ENCODE peak calls at places on chromosomes 2 and 18, in ten cellular contexts. K is omental fat pad; R is AG09319; D is naive thymus-derived CD8-positive, alpha-beta T cell; F is IMR-90; E is left lobe of liver; M is Daoy; V is stimulated activated CD4-positive, alpha-beta T cell treated with anti-CD3 and anti-CD28 coated beads, TNF-alpha, amount 100 ng/mL, for 48 hours; Y is chondrocyte; O is aorta. P is an unnamed sample.

GRCh38 chr2:9142551-9143263 is 63.9 kb upstream of the ASAP2 start:
- DNase-seq in F (peak; percentile 92), Y (peak; percentile 94), V (peak; percentile 78), K (peak; percentile 83), M (peak; percentile 91), D (peak; percentile 74), O (peak; percentile 97), R (peak; percentile 60), E (peak; percentile 81), P (peak; percentile 97)

GRCh38 chr2:155846249-155846648 is 486.3 kb downstream of the NR4A2 start:
- DNase-seq in E (no peak), F (no peak), Y (no peak), R (no peak), M (no peak), V (no peak), K (no peak), O (no peak), D (no peak), P (no peak)

GRCh38 chr2:163563336-163563735 is 172.5 kb downstream of the FIGN start:
- DNase-seq in F (no peak), K (no peak), O (no peak), D (no peak), Y (no peak), E (no peak), R (no peak), V (no peak), M (no peak), P (no peak)

GRCh38 chr2:11930211-11930761 is 183.9 kb downstream of the LPIN1 start:
- DNase-seq in Y (no peak), F (no peak), K (no peak), D (no peak), V (no peak), O (no peak), M (peak; percentile 7), E (no peak), R (no peak), P (no peak)

GRCh38 chr2:157480182-157480961 is 36.5 kb upstream of the CYTIP start:
- DNase-seq in Y (no peak), F (peak; percentile 24), V (no peak), M (no peak), R (peak; percentile 31), D (no peak), K (no peak), O (peak; percentile 80), E (peak; percentile 91), P (no peak)

GRCh38 chr2:152861349-152861942 is 143.0 kb downstream of the ARL6IP6 start:
- DNase-seq in D (no peak), O (no peak), R (no peak), V (peak; percentile 13), Y (no peak), K (no peak), M (peak; percentile 5), F (peak; percentile 12), E (peak; percentile 49), P (no peak)

GRCh38 chr2:240443891-240444301 is 8.4 kb downstream of the GPC1 start:
- DNase-seq in F (peak; percentile 12), E (no peak), Y (no peak), O (no peak), R (no peak), M (no peak), K (no peak), D (no peak), V (no peak), P (no peak)

GRCh38 chr2:100840519-100840918 is 20.6 kb downstream of the NPAS2 start:
- DNase-seq in M (no peak), D (no peak), F (no peak), Y (no peak), E (no peak), R (no peak), K (no peak), O (no peak), V (no peak), P (no peak)

GRCh38 chr2:193156480-193156879 is 961.7 kb upstream of the TMEFF2 start:
- DNase-seq in Y (no peak), K (no peak), M (no peak), O (no peak), V (no peak), E (no peak), F (no peak), R (no peak), D (no peak), P (no peak)

GRCh38 chr2:47339745-47340541 is 63.0 kb upstream of the MSH2 start:
- DNase-seq in K (no peak), M (peak; percentile 71), V (peak; percentile 10), O (no peak), E (no peak), R (no peak), F (peak; percentile 61), D (no peak), Y (no peak), P (no peak)

GRCh38 chr2:10900216-10901109 is 11.3 kb upstream of the KCNF1 start:
- DNase-seq in M (peak; percentile 34), V (no peak), D (no peak), K (no peak), R (no peak), E (no peak), Y (no peak), F (peak; percentile 10), O (no peak), P (no peak)

GRCh38 chr18:6728809-6729246 is 688 bp upstream of the ARHGAP28 start:
- DNase-seq in V (no peak), D (no peak), O (no peak), E (no peak), M (no peak), R (no peak), K (no peak), F (no peak), Y (no peak), P (no peak)

GRCh38 chr2:181738074-181738473 is 57.8 kb upstream of the NEUROD1 start:
- DNase-seq in M (peak; percentile 23), R (no peak), F (peak; percentile 28), Y (no peak), V (no peak), O (no peak), E (no peak), D (no peak), K (no peak), P (no peak)

GRCh38 chr2:2012505-2012904 is 268.2 kb upstream of the PXDN start:
- DNase-seq in O (no peak), V (no peak), E (peak; percentile 16), M (no peak), R (no peak), K (no peak), D (no peak), F (no peak), Y (no peak), P (peak; percentile 77)

GRCh38 chr2:152560163-152560562 is 157.1 kb downstream of the PRPF40A start:
- DNase-seq in E (no peak), K (no peak), R (no peak), Y (no peak), O (no peak), V (no peak), M (no peak), F (peak; percentile 77), D (no peak), P (no peak)

GRCh38 chr18:63131106-63131943 is 188.2 kb downstream of the BCL2 start:
- DNase-seq in M (peak; percentile 17), Y (no peak), O (no peak), V (no peak), D (peak; percentile 53), K (no peak), E (no peak), R (peak; percentile 25), F (peak; percentile 59), P (peak; percentile 54)

GRCh38 chr2:160650196-160651108 is 156.8 kb upstream of the RBMS1 start:
- DNase-seq in K (no peak), Y (no peak), D (no peak), R (no peak), F (no peak), E (no peak), O (no peak), M (no peak), V (no peak), P (no peak)

GRCh38 chr2:6780765-6781274 is 84.9 kb downstream of the CMPK2 start:
- DNase-seq in F (peak; percentile 24), K (no peak), O (no peak), E (no peak), V (no peak), R (peak; percentile 19), D (peak; percentile 2), Y (no peak), M (peak; percentile 13), P (no peak)

GRCh38 chr18:506264-506663 is 5.8 kb upstream of the COLEC12 start:
- DNase-seq in D (no peak), M (no peak), F (no peak), R (no peak), O (no peak), Y (no peak), K (no peak), V (no peak), E (no peak), P (no peak)

GRCh38 chr2:36277146-36277808 is 78.3 kb upstream of the CRIM1 start:
- DNase-seq in F (peak; percentile 97), Y (no peak), O (no peak), R (no peak), D (no peak), V (peak; percentile 15), M (peak; percentile 90), K (no peak), E (no peak), P (peak; percentile 16)

GRCh38 chr2:235394278-235394828 is 99.5 kb upstream of the AGAP1 start:
- DNase-seq in E (no peak), K (no peak), O (no peak), R (peak; percentile 34), F (peak; percentile 69), D (no peak), V (no peak), Y (no peak), M (peak; percentile 62), P (peak; percentile 84)

GRCh38 chr2:119536209-119536608 is 8.0 kb upstream of the CFAP221 start:
- DNase-seq in M (no peak), R (no peak), F (no peak), D (no peak), K (no peak), E (no peak), O (no peak), V (no peak), Y (no peak), P (no peak)

GRCh38 chr2:200239216-200239615 is 67.3 kb upstream of the SPATS2L start:
- DNase-seq in Y (no peak), O (no peak), K (no peak), V (no peak), R (no peak), E (no peak), F (no peak), M (peak; percentile 77), D (no peak), P (no peak)

GRCh38 chr2:36413218-36413617 is 57.6 kb downstream of the CRIM1 start:
- DNase-seq in E (no peak), O (no peak), R (no peak), Y (no peak), F (peak; percentile 47), M (no peak), V (no peak), K (no peak), D (no peak), P (no peak)

GRCh38 chr18:47166235-47166634 is 9.9 kb downstream of the IER3IP1 start:
- DNase-seq in R (no peak), F (no peak), O (no peak), K (no peak), M (no peak), E (no peak), V (no peak), D (no peak), Y (no peak), P (no peak)

GRCh38 chr2:179518891-179519290 is 254.3 kb upstream of the SESTD1 start:
- DNase-seq in K (no peak), R (no peak), O (no peak), V (no peak), M (no peak), Y (no peak), D (no peak), F (no peak), E (no peak), P (no peak)

GRCh38 chr2:97748397-97748796 is 35.0 kb downstream of the ZAP70 start:
- DNase-seq in F (no peak), E (no peak), D (peak; percentile 57), O (no peak), Y (no peak), K (no peak), M (peak; percentile 35), R (no peak), V (peak; percentile 60), P (no peak)

GRCh38 chr2:208033701-208034502 is 8.6 kb upstream of the PLEKHM3 start:
- DNase-seq in E (peak; percentile 68), F (peak; percentile 24), Y (no peak), M (peak; percentile 54), R (no peak), O (no peak), K (no peak), D (peak; percentile 17), V (no peak), P (no peak)

P was measured in SJSA1.